ENCODE peak calls at places on chromosome 13, in ten cellular contexts. H is CD4-positive, alpha-beta T cell; P is osteocyte; N is tibial nerve; W is stomach; U is AG04450; G is mesothelial cell of epicardium; F is lung; I is PC-3; Q is GM12878. V is an unnamed sample.

GRCh38 chr13:37648604-37649003 is 50.0 kb upstream of the POSTN start:
- DNase-seq in H (no peak), P (no peak), N (no peak), W (no peak), U (peak; percentile 62), G (no peak), F (no peak), I (peak; percentile 79), Q (no peak), V (no peak)

GRCh38 chr13:34035676-34036325 is 217.9 kb downstream of the RFC3 start:
- DNase-seq in H (no peak), P (no peak), N (no peak), W (no peak), U (no peak), G (no peak), F (no peak), I (peak; percentile 85), Q (no peak), V (no peak)

GRCh38 chr13:35471466-35472307 is 4.8 kb downstream of the MAB21L1 start:
- DNase-seq in H (no peak), P (no peak), N (no peak), W (no peak), U (no peak), G (no peak), F (no peak), I (no peak), Q (no peak), V (no peak)

GRCh38 chr13:113077953-113078894 is 27.4 kb upstream of the F7 start:
- DNase-seq in H (no peak), P (no peak), N (no peak), W (no peak), U (no peak), G (no peak), F (no peak), I (no peak), Q (no peak), V (no peak)

GRCh38 chr13:59459972-59460371 is 703.8 kb downstream of the DIAPH3 start:
- DNase-seq in H (no peak), P (no peak), N (no peak), W (no peak), U (no peak), G (no peak), F (no peak), I (peak; percentile 7), Q (no peak), V (no peak)

GRCh38 chr13:113774177-113775107 is 15.4 kb downstream of the TMEM255B start:
- DNase-seq in H (no peak), P (no peak), N (no peak), W (peak; percentile 15), U (no peak), G (no peak), F (no peak), I (peak; percentile 81), Q (no peak), V (no peak)

GRCh38 chr13:101331731-101332130 is 84.6 kb downstream of the NALCN start:
- DNase-seq in H (no peak), P (no peak), N (no peak), W (no peak), U (no peak), G (no peak), F (no peak), I (no peak), Q (no peak), V (no peak)

GRCh38 chr13:75061909-75062308 is 420.1 kb downstream of the TBC1D4 start:
- DNase-seq in H (no peak), P (no peak), N (no peak), W (no peak), U (no peak), G (no peak), F (no peak), I (no peak), Q (no peak), V (no peak)

GRCh38 chr13:71864094-71864980 is 2.7 kb downstream of the DACH1 start:
- DNase-seq in H (no peak), P (no peak), N (peak; percentile 11), W (no peak), U (no peak), G (peak; percentile 69), F (peak; percentile 59), I (no peak), Q (no peak), V (no peak)

GRCh38 chr13:26024558-26024957 is 27.3 kb downstream of the SHISA2 start:
- DNase-seq in H (no peak), P (no peak), N (no peak), W (peak; percentile 49), U (no peak), G (no peak), F (no peak), I (no peak), Q (no peak), V (no peak)

GRCh38 chr13:59609421-59609820 is 554.3 kb downstream of the DIAPH3 start:
- DNase-seq in H (no peak), P (no peak), N (no peak), W (no peak), U (no peak), G (no peak), F (no peak), I (no peak), Q (no peak), V (no peak)

GRCh38 chr13:109737606-109738005 is 48.8 kb downstream of the IRS2 start:
- DNase-seq in H (no peak), P (no peak), N (no peak), W (no peak), U (no peak), G (no peak), F (no peak), I (no peak), Q (no peak), V (no peak)

GRCh38 chr13:109720758-109721184 is 65.6 kb downstream of the IRS2 start:
- DNase-seq in H (no peak), P (no peak), N (no peak), W (peak; percentile 55), U (no peak), G (no peak), F (no peak), I (no peak), Q (no peak), V (no peak)

GRCh38 chr13:101018720-101019119 is 344.1 kb upstream of the TMTC4 start:
- DNase-seq in H (no peak), P (no peak), N (no peak), W (no peak), U (peak; percentile 4), G (no peak), F (no peak), I (peak; percentile 63), Q (no peak), V (no peak)

GRCh38 chr13:111139874-111140561 is 24.9 kb downstream of the ARHGEF7 start:
- DNase-seq in H (no peak), P (no peak), N (no peak), W (no peak), U (no peak), G (no peak), F (no peak), I (no peak), Q (no peak), V (no peak)

GRCh38 chr13:79549355-79550106 is 68.6 kb downstream of the NDFIP2 start:
- DNase-seq in H (no peak), P (no peak), N (no peak), W (no peak), U (no peak), G (no peak), F (no peak), I (no peak), Q (no peak), V (no peak)

GRCh38 chr13:20525144-20525600 is 485 bp downstream of the CRYL1 start:
- DNase-seq in H (peak; percentile 43), P (no peak), N (peak; percentile 25), W (peak; percentile 41), U (no peak), G (peak; percentile 54), F (peak; percentile 35), I (peak; percentile 21), Q (no peak), V (peak; percentile 39)

GRCh38 chr13:113777311-113778260 is 18.6 kb downstream of the TMEM255B start:
- DNase-seq in H (no peak), P (no peak), N (no peak), W (no peak), U (no peak), G (peak; percentile 71), F (no peak), I (no peak), Q (no peak), V (no peak)

GRCh38 chr13:60230593-60230992 is 66.9 kb upstream of the DIAPH3 start:
- DNase-seq in H (no peak), P (no peak), N (no peak), W (no peak), U (no peak), G (no peak), F (no peak), I (no peak), Q (no peak), V (no peak)

GRCh38 chr13:65400707-65401106 is 1829.4 kb downstream of the PCDH9 start:
- DNase-seq in H (no peak), P (no peak), N (no peak), W (no peak), U (no peak), G (no peak), F (no peak), I (no peak), Q (no peak), V (no peak)
- TF ChIP-seq CTCF in H (no peak), P (no peak), N (no peak), W (no peak), U (no peak), G (no peak), F (no peak), I (no peak), Q (no peak), V (no peak)

GRCh38 chr13:39016789-39017188 is 21.1 kb downstream of the PROSER1 start:
- DNase-seq in H (no peak), P (no peak), N (no peak), W (no peak), U (no peak), G (no peak), F (no peak), I (peak; percentile 43), Q (no peak), V (peak; percentile 44)
- TF ChIP-seq CTCF in H (peak; percentile 45), P (peak; percentile 63), N (peak; percentile 33), W (no peak), U (peak; percentile 53), G (peak; percentile 37), F (no peak), I (peak; percentile 63), Q (peak; percentile 61), V (peak; percentile 60)

DNA sequence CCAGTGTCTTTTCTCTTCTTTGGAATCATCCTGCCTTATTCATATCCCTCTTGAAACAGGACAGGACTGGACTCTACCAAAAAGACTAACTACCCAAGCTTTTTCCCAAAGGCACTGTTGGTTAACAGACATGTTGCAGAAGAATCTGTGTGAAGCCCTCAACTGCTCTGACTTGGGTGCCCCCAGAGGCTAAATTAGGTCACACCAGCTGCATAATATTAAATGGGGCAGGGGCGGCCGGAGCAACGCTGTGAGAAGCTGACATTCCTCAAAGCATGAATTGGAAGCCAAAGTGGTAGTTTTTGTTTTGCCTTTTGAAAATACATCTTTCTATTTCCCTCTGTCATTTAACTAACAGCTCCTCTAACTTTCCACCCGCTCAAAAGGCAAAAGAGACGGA is 185.9 kb downstream of the LHFPL6 start:
- DNase-seq in H (no peak), P (no peak), N (no peak), W (no peak), U (no peak), G (no peak), F (no peak), I (no peak), Q (no peak), V (no peak)
- TF ChIP-seq CTCF in H (no peak), P (peak; percentile 38), N (no peak), W (no peak), U (peak; percentile 37), G (no peak), F (no peak), I (peak; percentile 17), Q (peak; percentile 22), V (no peak)

GRCh38 chr13:99614465-99614885 is 113.2 kb downstream of the TM9SF2 start:
- DNase-seq in H (peak; percentile 39), P (no peak), N (no peak), W (peak; percentile 39), U (no peak), G (no peak), F (no peak), I (no peak), Q (no peak), V (peak; percentile 59)
- TF ChIP-seq CTCF in H (peak; percentile 34), P (peak; percentile 42), N (no peak), W (no peak), U (peak; percentile 23), G (no peak), F (peak; percentile 16), I (no peak), Q (peak; percentile 51), V (peak; percentile 36)

V was measured in GM10248.